ENCODE peak calls at places on chromosome 7, in seven cellular contexts. A is left ventricle myocardium superior, O is heart left ventricle, N is DND-41, Y is left lung, H is HFFc6, R is Daoy. P is an unnamed sample.

GRCh38 chr7:152522551-152522950 is 86.7 kb upstream of the KMT2C start:
- DNase-seq in H (no peak), A (no peak), R (no peak), Y (no peak), O (peak; percentile 30), N (no peak), P (peak; percentile 80)

GRCh38 chr7:95046494-95047240 is 139.3 kb downstream of the PPP1R9A start:
- DNase-seq in N (no peak), A (no peak), O (no peak), H (no peak), Y (no peak), R (no peak), P (peak; percentile 13)

GRCh38 chr7:127976056-127976455 is 55.2 kb downstream of the LRRC4 start:
- DNase-seq in Y (no peak), O (no peak), R (no peak), H (no peak), N (no peak), A (no peak), P (no peak)

GRCh38 chr7:20053334-20054104 is 163.7 kb downstream of the MACC1 start:
- DNase-seq in N (no peak), Y (no peak), A (no peak), O (no peak), R (no peak), H (no peak), P (no peak)

GRCh38 chr7:151549083-151549482 is 29.4 kb upstream of the RHEB start:
- DNase-seq in O (no peak), A (no peak), N (no peak), R (no peak), H (no peak), Y (no peak), P (no peak)

GRCh38 chr7:151409555-151410404 is at the start of gene WDR86:
- DNase-seq in A (no peak), N (peak; percentile 61), H (no peak), O (no peak), Y (no peak), R (no peak), P (no peak)

GRCh38 chr7:121500659-121501058 is 104.6 kb upstream of the FAM3C start:
- DNase-seq in H (no peak), N (no peak), A (no peak), R (no peak), O (no peak), Y (no peak), P (no peak)

GRCh38 chr7:151338809-151339208 is 2.8 kb upstream of the NUB1 start:
- DNase-seq in Y (no peak), H (no peak), O (no peak), R (no peak), N (no peak), A (no peak), P (no peak)

GRCh38 chr7:73899731-73900142 is 38.8 kb downstream of the TMEM270 start:
- DNase-seq in A (peak; percentile 29), Y (no peak), N (no peak), H (peak; percentile 89), O (peak; percentile 25), R (peak; percentile 98), P (no peak)

GRCh38 chr7:96547371-96547811 is 162.3 kb downstream of the SEM1 start:
- DNase-seq in A (no peak), H (no peak), R (peak; percentile 13), O (no peak), N (no peak), Y (no peak), P (no peak)

GRCh38 chr7:32155712-32156111 is 85.5 kb upstream of the PDE1C start:
- DNase-seq in H (no peak), O (no peak), Y (no peak), R (no peak), A (no peak), N (no peak), P (no peak)

GRCh38 chr7:98266840-98267239 is 14.6 kb upstream of the BRI3 start:
- DNase-seq in N (no peak), Y (no peak), A (no peak), R (no peak), O (no peak), H (peak; percentile 19), P (no peak)

GRCh38 chr7:157499121-157499834 is 162.5 kb downstream of the DNAJB6 start:
- DNase-seq in O (no peak), R (no peak), H (no peak), Y (no peak), A (no peak), N (no peak), P (no peak)

GRCh38 chr7:43112941-43113621 is 634 bp downstream of the HECW1 start:
- DNase-seq in N (no peak), O (no peak), H (no peak), R (peak; percentile 66), A (peak; percentile 40), Y (peak; percentile 39), P (peak; percentile 27)

GRCh38 chr7:117873933-117874530 is 791 bp upstream of the CTTNBP2 start:
- DNase-seq in R (no peak), N (no peak), H (no peak), O (no peak), Y (no peak), A (no peak), P (no peak)

GRCh38 chr7:132292803-132293202 is 283.5 kb downstream of the PLXNA4 start:
- DNase-seq in A (no peak), N (no peak), Y (no peak), O (no peak), R (peak; percentile 82), H (no peak), P (no peak)

GRCh38 chr7:142381727-142382409 is 124.0 kb upstream of the PRSS58 start:
- DNase-seq in A (no peak), N (no peak), R (no peak), O (no peak), Y (no peak), H (no peak), P (no peak)

GRCh38 chr7:16265863-16266458 is 155.4 kb downstream of the CRPPA start:
- DNase-seq in O (no peak), Y (no peak), H (no peak), A (no peak), R (no peak), N (no peak), P (no peak)

GRCh38 chr7:111433426-111433825 is 128.9 kb downstream of the IMMP2L start:
- DNase-seq in A (no peak), R (no peak), Y (no peak), N (no peak), H (no peak), O (no peak), P (no peak)

GRCh38 chr7:22853674-22854157 is 31.1 kb upstream of the TOMM7 start:
- DNase-seq in A (peak; percentile 34), O (no peak), R (no peak), N (peak; percentile 74), H (no peak), Y (peak; percentile 38), P (no peak)

GRCh38 chr7:116348356-116348755 is 138.0 kb downstream of the TES start:
- DNase-seq in R (no peak), N (no peak), O (no peak), H (no peak), Y (no peak), A (no peak), P (no peak)

GRCh38 chr7:123649956-123650355 is 5.7 kb upstream of the LMOD2 start:
- DNase-seq in N (no peak), Y (no peak), O (no peak), R (peak; percentile 48), A (no peak), H (no peak), P (no peak)

GRCh38 chr7:70694357-70694908 is 437.5 kb upstream of the GALNT17 start:
- DNase-seq in A (peak; percentile 61), R (peak; percentile 79), O (peak; percentile 37), N (peak; percentile 57), Y (no peak), H (no peak), P (peak; percentile 62)

GRCh38 chr7:5237286-5237685 is 45.5 kb upstream of the SLC29A4 start:
- DNase-seq in O (peak; percentile 86), Y (peak; percentile 79), N (no peak), H (peak; percentile 20), A (peak; percentile 86), R (no peak), P (peak; percentile 61)

GRCh38 chr7:47080816-47081215 is 501.1 kb downstream of the TNS3 start:
- DNase-seq in A (no peak), Y (no peak), R (no peak), N (no peak), H (peak; percentile 47), O (no peak), P (no peak)

GRCh38 chr7:100396421-100396982 is 23.2 kb downstream of the PILRA start:
- DNase-seq in N (peak; percentile 46), H (no peak), O (no peak), R (no peak), Y (no peak), A (no peak), P (no peak)

GRCh38 chr7:101943306-101943705 is 125.9 kb downstream of the CUX1 start:
- DNase-seq in R (no peak), A (no peak), N (no peak), O (no peak), Y (no peak), H (no peak), P (no peak)

GRCh38 chr7:50577569-50577968 is 12.4 kb upstream of the DDC start:
- DNase-seq in N (no peak), R (no peak), O (no peak), A (no peak), H (no peak), Y (no peak), P (no peak)

GRCh38 chr7:77989981-77990566 is 191.5 kb downstream of the PHTF2 start:
- DNase-seq in N (peak; percentile 29), Y (no peak), A (no peak), R (peak; percentile 17), H (no peak), O (no peak), P (no peak)

GRCh38 chr7:137393570-137393969 is 50.0 kb upstream of the PTN start:
- DNase-seq in H (no peak), R (no peak), O (no peak), N (no peak), Y (no peak), A (no peak), P (no peak)

GRCh38 chr7:134028853-134029252 is 98.3 kb upstream of the LRGUK start:
- DNase-seq in R (no peak), N (no peak), Y (no peak), O (no peak), H (no peak), A (no peak), P (no peak)

GRCh38 chr7:6385110-6385792 is 62.5 kb downstream of the DAGLB start:
- DNase-seq in R (peak; percentile 81), Y (no peak), A (no peak), H (peak; percentile 93), N (no peak), O (no peak), P (no peak)

GRCh38 chr7:65387893-65388292 is 14.2 kb downstream of the ZNF92 start:
- DNase-seq in H (no peak), N (no peak), O (no peak), R (no peak), A (no peak), Y (no peak), P (no peak)

GRCh38 chr7:31408120-31408729 is 67.7 kb upstream of the NEUROD6 start:
- DNase-seq in H (no peak), N (no peak), A (no peak), R (peak; percentile 79), O (no peak), Y (no peak), P (no peak)

GRCh38 chr7:73715648-73716317 is 3.7 kb downstream of the STX1A start:
- DNase-seq in H (peak; percentile 98), A (no peak), O (no peak), R (peak; percentile 100), Y (no peak), N (no peak), P (no peak)

GRCh38 chr7:44796034-44796503 is 412 bp upstream of the PPIA start:
- DNase-seq in R (no peak), N (no peak), A (no peak), O (no peak), Y (no peak), H (peak; percentile 45), P (no peak)

P was measured in adrenal gland.